ENCODE peak calls at places on chromosomes 4 and X, in four cellular contexts. I is GM23248, P is PC-9, R is IMR-90. T is an unnamed sample.
A peak's percentile ranks its signal among the peaks of the same experiment; 100 is the strongest.

GRCh38 chrX:55715847-55716246 is 1.7 kb upstream of the RRAGB start:
- DNase-seq in I (no peak), P (no peak), R (no peak), T (peak; percentile 82)

GRCh38 chr4:153651961-153652784 is 31.9 kb upstream of the TLR2 start:
- DNase-seq in I (peak; percentile 56), P (peak; percentile 17), R (no peak), T (no peak)

GRCh38 chrX:24081661-24082154 is 27.0 kb downstream of the EIF2S3 start:
- DNase-seq in I (peak; percentile 65), P (peak; percentile 76), R (peak; percentile 63), T (peak; percentile 86)

GRCh38 chr4:76342191-76342590 is 35.7 kb downstream of the STBD1 start:
- DNase-seq in I (no peak), P (no peak), R (no peak), T (no peak)

GRCh38 chr4:133802741-133803140 is 398.8 kb downstream of the PABPC4L start:
- DNase-seq in I (peak; percentile 30), P (no peak), R (peak; percentile 75), T (no peak)

GRCh38 chr4:86449746-86450145 is 89.9 kb upstream of the MAPK10 start:
- DNase-seq in I (no peak), P (no peak), R (no peak), T (no peak)

GRCh38 chr4:169220854-169221311 is 49.9 kb downstream of the SH3RF1 start:
- DNase-seq in I (no peak), P (no peak), R (peak; percentile 49), T (no peak)

GRCh38 chr4:6142935-6143602 is 57.3 kb downstream of the JAKMIP1 start:
- DNase-seq in I (no peak), P (no peak), R (no peak), T (no peak)

GRCh38 chr4:181647396-181648107 is 595.6 kb upstream of the TENM3 start:
- DNase-seq in I (peak; percentile 20), P (no peak), R (peak; percentile 51), T (no peak)

GRCh38 chrX:76520273-76521054 is 93.0 kb downstream of the MAGEE1 start:
- DNase-seq in I (no peak), P (no peak), R (no peak), T (no peak)
- H3K9me3 ChIP-seq in I (no peaks in the 10 kb centered on the region), P (no peaks in the 10 kb centered on the region), R (peaks cover 7% of the 10 kb centered on the region), T (no peaks in the 10 kb centered on the region)

DNA sequence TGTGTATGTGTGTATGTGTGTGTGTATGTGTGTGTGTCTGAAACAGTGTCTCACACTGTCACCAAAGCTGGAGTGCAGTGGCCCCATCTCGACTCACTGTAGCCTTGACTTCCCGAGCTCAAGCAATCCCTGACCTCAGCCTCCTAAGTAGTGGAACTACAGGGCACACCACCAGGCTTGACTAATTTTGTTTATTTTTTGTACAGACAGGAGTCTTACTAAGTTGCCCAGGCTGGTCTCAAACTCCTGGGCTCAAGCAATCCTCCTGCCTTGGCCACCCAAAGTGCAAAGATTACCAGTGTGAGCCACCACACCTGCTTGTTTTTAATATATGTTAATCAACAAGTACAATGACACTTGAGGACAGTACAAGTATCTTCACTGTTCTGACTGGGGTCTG is 92.4 kb downstream of the APBB2 start:
- DNase-seq in I (no peak), P (no peak), R (no peak), T (no peak)
- H3K4me1 ChIP-seq in I (peaks cover 30% of the 10 kb centered on the region), P (no peaks in the 10 kb centered on the region), R (peaks cover 11% of the 10 kb centered on the region), T (no peaks in the 10 kb centered on the region)

DNA sequence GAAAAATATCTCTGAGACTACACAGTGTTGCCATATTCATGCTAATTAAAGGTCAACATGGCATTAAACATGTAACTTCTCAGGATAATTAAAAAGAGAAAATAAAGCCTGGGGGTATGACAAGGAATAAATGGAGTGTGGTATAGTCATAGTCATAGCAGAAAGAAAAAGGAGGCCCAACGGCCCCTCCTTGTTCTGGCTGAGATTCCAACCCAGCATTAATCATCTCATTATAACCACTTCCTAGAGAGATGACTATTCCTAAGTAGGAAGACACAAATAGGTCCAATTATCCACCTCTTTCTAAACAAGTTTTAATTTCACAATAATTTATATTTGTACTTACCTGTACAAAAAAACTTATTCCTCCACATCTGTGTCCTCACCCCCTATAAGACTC is 778.4 kb upstream of the AADAT start:
- DNase-seq in I (no peak), P (no peak), R (no peak), T (no peak)
- H3K4me2 ChIP-seq in I (no peak overlapping the region), P (no peak overlapping the region), R (no peak overlapping the region), T (no peak overlapping the region)

DNA sequence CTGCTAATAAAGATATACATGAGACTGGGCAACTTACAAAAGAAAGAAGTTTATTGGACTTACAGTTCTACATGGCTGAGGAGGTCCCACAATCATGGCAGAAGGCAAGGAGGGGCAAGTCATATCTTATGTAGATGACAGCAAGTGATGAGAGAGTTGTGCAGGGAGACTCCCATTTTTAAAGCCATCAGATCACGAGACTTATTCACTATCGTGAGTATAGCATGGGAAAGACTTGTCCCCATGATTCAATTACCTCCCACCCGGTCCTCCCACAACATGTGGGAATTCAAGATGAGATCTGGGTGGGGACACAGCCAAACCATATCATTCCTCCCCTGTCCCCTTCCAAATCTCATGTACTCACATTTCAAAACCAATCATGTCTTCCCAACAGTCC is 50.9 kb upstream of the GRID2 start:
- DNase-seq in I (no peak), P (no peak), R (no peak), T (no peak)
- H3K9me3 ChIP-seq in I (no peaks in the 10 kb centered on the region), P (no peaks in the 10 kb centered on the region), R (peaks cover 2% of the 10 kb centered on the region), T (peaks cover 20% of the 10 kb centered on the region)

GRCh38 chrX:129956145-129956544 is 26.3 kb upstream of the BCORL1 start:
- DNase-seq in I (no peak), P (no peak), R (no peak), T (no peak)
- H3K4me1 ChIP-seq in I (no peaks in the 10 kb centered on the region), P (peaks cover 6% of the 10 kb centered on the region), R (peaks cover 6% of the 10 kb centered on the region), T (peaks cover 53% of the 10 kb centered on the region)

DNA sequence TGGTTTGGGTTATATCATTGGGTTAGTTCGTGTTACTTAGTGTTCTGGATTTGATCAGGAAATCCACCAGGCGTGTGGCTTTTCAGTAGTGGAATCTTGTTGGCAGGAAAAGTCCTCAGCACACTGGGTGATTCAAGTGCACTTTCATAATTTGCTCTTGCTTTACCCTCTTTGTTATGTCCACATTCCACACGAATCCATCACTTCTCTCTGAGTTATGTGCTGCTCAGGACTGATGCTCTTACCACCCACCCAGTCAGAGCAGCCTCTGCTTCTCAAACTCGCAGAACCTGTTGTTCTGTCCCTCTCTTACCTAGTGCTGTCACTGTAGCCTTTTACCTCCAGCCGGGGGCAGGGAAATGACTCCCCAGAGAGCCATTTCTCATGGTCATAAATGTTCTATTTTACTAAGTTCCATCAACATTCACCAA is 37.2 kb upstream of the SCRG1 start:
- DNase-seq in I (peak; percentile 91), P (no peak), R (peak; percentile 67), T (no peak)
- H3K4me2 ChIP-seq in I (peak overlapping the region; percentile 73), P (no peak overlapping the region), R (peak overlapping the region; percentile 59), T (no peak overlapping the region)

DNA sequence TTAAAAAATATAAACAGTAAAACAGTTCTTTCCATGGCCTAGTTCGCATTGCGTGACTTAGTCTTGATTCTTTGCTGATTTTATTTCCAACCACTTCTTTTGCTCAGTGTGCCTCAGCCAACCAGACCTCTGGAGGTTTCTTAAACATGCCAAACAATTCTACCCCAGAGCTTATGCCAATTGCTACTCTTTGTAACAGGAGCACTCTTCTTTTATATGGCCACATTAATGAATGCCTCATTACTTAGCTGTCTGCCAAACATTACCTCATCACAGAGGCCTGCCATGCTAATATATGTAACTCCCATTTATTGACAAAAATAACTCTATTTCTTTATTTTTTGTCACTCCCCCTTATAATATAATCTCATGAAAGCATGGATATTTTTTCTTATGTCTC is 202.3 kb downstream of the NDST4 start:
- DNase-seq in I (no peak), P (no peak), R (no peak), T (no peak)
- H3K9me3 ChIP-seq in I (no peaks in the 10 kb centered on the region), P (no peaks in the 10 kb centered on the region), R (no peaks in the 10 kb centered on the region), T (no peaks in the 10 kb centered on the region)

T was measured in Karpas-422.